ENCODE peak calls at places on chromosomes 3 and 15, in ten cellular contexts. K is NCI-H2171; C is glomerular endothelial cell; A is germinal center; D is ovary; W is mucosa of gallbladder; M is NCI-H345; Q is iris pigment epithelial cell; O is stimulated activated CD4-positive, alpha-beta T cell treated with anti-CD3 and anti-CD28 coated beads, Interleukin-4, amount 100 ng/mL, for 4 hours; Z is iPS-NIHi11. N is an unnamed sample.
A peak's percentile ranks its signal among the peaks of the same experiment; 100 is the strongest.

GRCh38 chr15:69133862-69134519 is 26.4 kb upstream of the GLCE start:
- DNase-seq in K (no peak), C (no peak), A (no peak), D (no peak), W (no peak), M (no peak), Q (no peak), O (no peak), Z (no peak), N (no peak)

GRCh38 chr15:66172339-66172980 is 81.1 kb downstream of the MEGF11 start:
- DNase-seq in K (peak; percentile 36), C (no peak), A (no peak), D (no peak), W (no peak), M (no peak), Q (no peak), O (no peak), Z (peak; percentile 64), N (no peak)

GRCh38 chr3:143002083-143002712 is 828 bp downstream of the U2SURP start:
- DNase-seq in K (peak; percentile 34), C (no peak), A (peak; percentile 45), D (no peak), W (no peak), M (no peak), Q (peak; percentile 52), O (no peak), Z (peak; percentile 17), N (peak; percentile 41)

GRCh38 chr3:128052831-128053419 is 688 bp downstream of the SEC61A1 start:
- DNase-seq in K (no peak), C (no peak), A (peak; percentile 13), D (no peak), W (no peak), M (no peak), Q (no peak), O (no peak), Z (no peak), N (peak; percentile 29)

GRCh38 chr15:40445411-40446055 is 4.8 kb downstream of the BAHD1 start:
- DNase-seq in K (no peak), C (no peak), A (no peak), D (no peak), W (no peak), M (no peak), Q (peak; percentile 53), O (no peak), Z (no peak), N (peak; percentile 67)

GRCh38 chr15:66115568-66116206 is 137.9 kb downstream of the MEGF11 start:
- DNase-seq in K (peak; percentile 76), C (no peak), A (no peak), D (no peak), W (no peak), M (no peak), Q (no peak), O (no peak), Z (no peak), N (peak; percentile 3)

GRCh38 chr15:48040166-48040817 is 80.5 kb upstream of the SLC24A5 start:
- DNase-seq in K (no peak), C (no peak), A (no peak), D (no peak), W (no peak), M (no peak), Q (peak; percentile 57), O (no peak), Z (no peak), N (peak; percentile 43)

GRCh38 chr3:8882171-8882593 is 81.1 kb downstream of the RAD18 start:
- DNase-seq in K (no peak), C (no peak), A (no peak), D (no peak), W (no peak), M (no peak), Q (no peak), O (no peak), Z (peak; percentile 28), N (no peak)

GRCh38 chr15:39640665-39641064 is 59.8 kb downstream of the THBS1 start:
- DNase-seq in K (no peak), C (no peak), A (no peak), D (no peak), W (no peak), M (no peak), Q (no peak), O (no peak), Z (no peak), N (no peak)